ENCODE peak calls at places on chromosomes 13 and 19, in eight cellular contexts. A, G, S, Y, Z, N, V and W are unnamed samples.

GRCh38 chr13:40539954-40540706 is 126.3 kb downstream of the FOXO1 start:
- DNase-seq in A (peak; percentile 93), G (no peak), S (no peak), Y (no peak), Z (no peak), N (peak; percentile 82), V (no peak), W (peak; percentile 92)

GRCh38 chr13:44219808-44220544 is 153.6 kb upstream of the SERP2 start:
- DNase-seq in A (peak; percentile 49), G (no peak), S (no peak), Y (no peak), Z (no peak), N (peak; percentile 68), V (no peak), W (peak; percentile 66)

GRCh38 chr13:110340812-110341444 is 33.8 kb downstream of the COL4A2 start:
- DNase-seq in A (peak; percentile 92), G (peak; percentile 94), S (no peak), Y (peak; percentile 91), Z (no peak), N (peak; percentile 87), V (no peak), W (peak; percentile 79)

GRCh38 chr13:25768726-25769270 is 283.0 kb downstream of the SHISA2 start:
- DNase-seq in A (no peak), G (peak; percentile 36), S (no peak), Y (no peak), Z (no peak), N (peak; percentile 79), V (no peak), W (no peak)

GRCh38 chr19:33797821-33798633 is 1.4 kb downstream of the KCTD15 start:
- DNase-seq in A (peak; percentile 69), G (no peak), S (peak; percentile 26), Y (peak; percentile 76), Z (no peak), N (peak; percentile 48), V (no peak), W (peak; percentile 71)

GRCh38 chr13:21518617-21519144 is 59.6 kb upstream of the ZDHHC20 start:
- DNase-seq in A (no peak), G (no peak), S (no peak), Y (no peak), Z (no peak), N (no peak), V (no peak), W (no peak)

GRCh38 chr13:56988543-56988942 is 152.2 kb upstream of the PRR20A start:
- DNase-seq in A (no peak), G (no peak), S (no peak), Y (no peak), Z (no peak), N (no peak), V (no peak), W (no peak)

GRCh38 chr13:98916403-98916802 is 61.5 kb downstream of the DOCK9 start:
- DNase-seq in A (no peak), G (no peak), S (no peak), Y (no peak), Z (no peak), N (no peak), V (no peak), W (no peak)

GRCh38 chr19:43354305-43354627 is 780 bp downstream of the CD177 start:
- DNase-seq in A (no peak), G (no peak), S (no peak), Y (no peak), Z (no peak), N (no peak), V (no peak), W (peak; percentile 17)